ENCODE peak calls at places on chromosomes 5 and 9, in nine cellular contexts. G, X, C, K, Y, S, L, J and W are unnamed samples.

GRCh38 chr9:92564982-92565381 is 29.2 kb upstream of the ECM2 start:
- DNase-seq in G (no peak), X (no peak), C (no peak), K (no peak), Y (no peak), S (no peak), L (no peak), J (no peak), W (no peak)

GRCh38 chr9:5425006-5425628 is 12.6 kb downstream of the PLGRKT start:
- DNase-seq in G (peak), X (no peak), C (no peak), K (peak), Y (no peak), S (no peak), L (no peak), J (peak), W (no peak)

GRCh38 chr5:61811052-61811451 is 479.0 kb downstream of the ZSWIM6 start:
- DNase-seq in G (no peak), X (no peak), C (no peak), K (peak), Y (no peak), S (no peak), L (no peak), J (no peak), W (no peak)

GRCh38 chr5:39370555-39371366 is 6.5 kb upstream of the C9 start:
- DNase-seq in G (no peak), X (no peak), C (no peak), K (no peak), Y (no peak), S (no peak), L (no peak), J (no peak), W (peak)

GRCh38 chr5:100595152-100595811 is 60.1 kb downstream of the FAM174A start:
- DNase-seq in G (no peak), X (no peak), C (no peak), K (peak), Y (no peak), S (no peak), L (no peak), J (peak), W (no peak)

GRCh38 chr9:1320041-1320440 is 269.9 kb downstream of the DMRT2 start:
- DNase-seq in G (no peak), X (no peak), C (no peak), K (no peak), Y (no peak), S (no peak), L (no peak), J (no peak), W (no peak)

GRCh38 chr5:80967500-80968181 is 7.5 kb downstream of the RASGRF2 start:
- DNase-seq in G (no peak), X (no peak), C (no peak), K (peak), Y (no peak), S (no peak), L (no peak), J (peak), W (peak)

GRCh38 chr9:136163248-136163850 is 41.6 kb downstream of the LHX3 start:
- DNase-seq in G (no peak), X (no peak), C (no peak), K (no peak), Y (no peak), S (no peak), L (no peak), J (no peak), W (no peak)

GRCh38 chr5:132046915-132047314 is 13.5 kb upstream of the IL3 start:
- DNase-seq in G (no peak), X (no peak), C (no peak), K (no peak), Y (no peak), S (no peak), L (no peak), J (no peak), W (peak)

GRCh38 chr9:124475158-124475867 is 25.1 kb downstream of the ADGRD2 start:
- DNase-seq in G (no peak), X (no peak), C (no peak), K (no peak), Y (no peak), S (no peak), L (no peak), J (no peak), W (no peak)

GRCh38 chr5:181133610-181134231 is 2.8 kb upstream of the OR2V1 start:
- DNase-seq in G (no peak), X (peak), C (no peak), K (peak), Y (no peak), S (no peak), L (no peak), J (peak), W (peak)

GRCh38 chr5:93571111-93571977 is 9.7 kb downstream of the NR2F1-AS1 start:
- DNase-seq in G (no peak), X (no peak), C (no peak), K (no peak), Y (no peak), S (no peak), L (no peak), J (no peak), W (no peak)

GRCh38 chr5:136155769-136156168 is 23.1 kb downstream of the SMAD5 start:
- DNase-seq in G (no peak), X (no peak), C (no peak), K (peak), Y (no peak), S (no peak), L (no peak), J (peak), W (no peak)